ENCODE peak calls at places on chromosome 5, in seven cellular contexts. I is stimulated activated CD4-positive, alpha-beta T cell treated with anti-CD3 and anti-CD28 coated beads, Interleukin-12 subunit alpha, Interleukin-12 subunit beta, amount 100 ng/mL, for 48 hours; F is activated CD8-positive, alpha-beta memory T cell treated with anti-CD3 and anti-CD28 coated beads for 4 hours; G is left colon; Y is amniotic stem cell; Q is effector CD4-positive, alpha-beta T cell; S is NCI-H510A. L is an unnamed sample.

GRCh38 chr5:88377240-88377639 is 108.6 kb upstream of the TMEM161B start:
- DNase-seq in I (no peak), F (no peak), G (no peak), Y (no peak), Q (no peak), S (no peak), L (no peak)

GRCh38 chr5:111072949-111073682 is 1.6 kb downstream of the TSLP start:
- DNase-seq in I (no peak), F (peak), G (no peak), Y (no peak), Q (peak), S (peak), L (peak)

GRCh38 chr5:148843510-148844318 is 17.3 kb downstream of the ADRB2 start:
- DNase-seq in I (no peak), F (no peak), G (no peak), Y (no peak), Q (no peak), S (no peak), L (no peak)

GRCh38 chr5:163408311-163408923 is 29.0 kb upstream of the CCNG1 start:
- DNase-seq in I (peak), F (peak), G (peak), Y (no peak), Q (peak), S (no peak), L (peak)

GRCh38 chr5:79888643-79889042 is 102.4 kb downstream of the MTX3 start:
- DNase-seq in I (no peak), F (no peak), G (no peak), Y (no peak), Q (no peak), S (no peak), L (no peak)

GRCh38 chr5:173954671-173955605 is 34.0 kb upstream of the C5orf47 start:
- DNase-seq in I (no peak), F (no peak), G (no peak), Y (no peak), Q (no peak), S (no peak), L (no peak)

GRCh38 chr5:148443998-148444397 is 60.2 kb downstream of the FBXO38 start:
- DNase-seq in I (peak), F (peak), G (no peak), Y (peak), Q (peak), S (peak), L (peak)

GRCh38 chr5:11324521-11325289 is 563.7 kb upstream of the DAP start:
- DNase-seq in I (no peak), F (no peak), G (no peak), Y (no peak), Q (no peak), S (no peak), L (no peak)

GRCh38 chr5:176810687-176811501 is 535 bp downstream of the UNC5A start:
- DNase-seq in I (no peak), F (no peak), G (no peak), Y (no peak), Q (no peak), S (no peak), L (no peak)

GRCh38 chr5:178113141-178113787 is at the start of gene N4BP3:
- DNase-seq in I (peak), F (peak), G (peak), Y (no peak), Q (peak), S (peak), L (peak)

GRCh38 chr5:6510132-6510531 is 61.5 kb downstream of the UBE2QL1 start:
- DNase-seq in I (no peak), F (no peak), G (no peak), Y (no peak), Q (no peak), S (no peak), L (no peak)

GRCh38 chr5:159178978-159179377 is 30.4 kb downstream of the RNF145 start:
- DNase-seq in I (no peak), F (no peak), G (peak), Y (peak), Q (no peak), S (no peak), L (no peak)

GRCh38 chr5:15850939-15851341 is 328.7 kb downstream of the MARCHF11 start:
- DNase-seq in I (no peak), F (no peak), G (no peak), Y (no peak), Q (no peak), S (no peak), L (no peak)

GRCh38 chr5:76468625-76469410 is 65.7 kb downstream of the IQGAP2 start:
- DNase-seq in I (no peak), F (no peak), G (no peak), Y (no peak), Q (no peak), S (no peak), L (no peak)

GRCh38 chr5:109921735-109922395 is 232.1 kb downstream of the MAN2A1 start:
- DNase-seq in I (peak), F (no peak), G (no peak), Y (no peak), Q (peak), S (no peak), L (peak)